ENCODE peak calls at places on chromosomes 3 and 15, in four cellular contexts. X is A549, G is H1, R is K562. P is an unnamed sample.

GRCh38 chr15:44215594-44215993 is 20.5 kb upstream of the FRMD5 start:
- DNase-seq in R (no peak), G (no peak), X (peak; percentile 24), P (peak; percentile 74)

GRCh38 chr3:67897686-67898336 is 243.4 kb upstream of the SUCLG2 start:
- DNase-seq in R (no peak), X (no peak), G (no peak), P (no peak)

GRCh38 chr3:195806211-195806915 is 5.4 kb downstream of the MUC4 start:
- DNase-seq in X (no peak), G (no peak), R (no peak), P (no peak)

GRCh38 chr3:184872200-184872599 is 60.2 kb downstream of the VPS8 start:
- DNase-seq in R (no peak), X (no peak), G (no peak), P (no peak)

GRCh38 chr15:101810451-101810850 is 1.6 kb upstream of the OR4F15 start:
- DNase-seq in G (no peak), X (no peak), R (no peak), P (no peak)

GRCh38 chr3:107172411-107172810 is 204.8 kb upstream of the CCDC54 start:
- DNase-seq in G (no peak), R (no peak), X (no peak), P (no peak)

GRCh38 chr3:94004301-94004910 is 24.0 kb downstream of the STX19 start:
- DNase-seq in G (no peak), X (peak; percentile 38), R (peak; percentile 27), P (peak; percentile 60)

GRCh38 chr3:71066356-71066755 is 517.2 kb downstream of the FOXP1 start:
- DNase-seq in G (no peak), R (no peak), X (no peak), P (no peak)

GRCh38 chr3:161409069-161409468 is 37.8 kb upstream of the SPTSSB start:
- DNase-seq in X (peak; percentile 14), R (no peak), G (no peak), P (peak; percentile 55)

GRCh38 chr3:36823806-36824205 is 59.5 kb upstream of the DCLK3 start:
- DNase-seq in G (no peak), R (no peak), X (no peak), P (no peak)

GRCh38 chr3:87225659-87226058 is 1.4 kb upstream of the CHMP2B start:
- DNase-seq in X (no peak), R (no peak), G (no peak), P (no peak)

GRCh38 chr3:162302983-162303624 is 806.5 kb downstream of the OTOL1 start:
- DNase-seq in X (no peak), R (no peak), G (no peak), P (no peak)

GRCh38 chr3:39096775-39097174 is 10.7 kb downstream of the GORASP1 start:
- DNase-seq in X (no peak), G (peak; percentile 16), R (no peak), P (peak; percentile 67)

GRCh38 chr3:178584722-178585121 is 48.5 kb downstream of the KCNMB2 start:
- DNase-seq in X (no peak), G (no peak), R (no peak), P (no peak)

GRCh38 chr3:146152841-146153240 is 8.1 kb downstream of the PLOD2 start:
- DNase-seq in R (no peak), G (no peak), X (no peak), P (peak; percentile 67)
- H3K4me1 ChIP-seq in R (no peaks in the 10 kb centered on the region), G (no peaks in the 10 kb centered on the region), X (peaks cover 96% of the 10 kb centered on the region), P (peaks cover 93% of the 10 kb centered on the region)

DNA sequence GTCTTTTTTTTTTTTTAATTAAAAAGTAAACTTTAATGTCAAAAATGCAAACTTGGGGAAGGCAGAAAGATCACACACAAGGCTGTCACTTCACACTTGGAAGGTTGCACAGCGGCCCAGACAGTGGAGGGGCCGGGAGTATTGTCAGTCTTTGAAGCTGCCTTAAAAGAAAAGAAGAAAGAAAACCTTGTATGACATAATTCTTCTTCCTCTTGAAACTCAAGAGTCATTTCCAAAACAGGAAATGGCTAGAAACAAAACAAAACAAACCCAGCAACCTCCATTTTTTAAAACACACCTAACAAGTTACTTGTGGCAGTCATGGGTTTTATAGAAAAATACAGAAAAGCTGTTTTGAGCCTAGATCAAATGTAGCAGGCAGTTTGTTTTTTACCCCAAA is 68.1 kb upstream of the MAGI1 start:
- DNase-seq in R (no peak), X (no peak), G (no peak), P (no peak)
- TF ChIP-seq PHF8 in R (no peak), X (no peak), G (no peak), P (no peak)

DNA sequence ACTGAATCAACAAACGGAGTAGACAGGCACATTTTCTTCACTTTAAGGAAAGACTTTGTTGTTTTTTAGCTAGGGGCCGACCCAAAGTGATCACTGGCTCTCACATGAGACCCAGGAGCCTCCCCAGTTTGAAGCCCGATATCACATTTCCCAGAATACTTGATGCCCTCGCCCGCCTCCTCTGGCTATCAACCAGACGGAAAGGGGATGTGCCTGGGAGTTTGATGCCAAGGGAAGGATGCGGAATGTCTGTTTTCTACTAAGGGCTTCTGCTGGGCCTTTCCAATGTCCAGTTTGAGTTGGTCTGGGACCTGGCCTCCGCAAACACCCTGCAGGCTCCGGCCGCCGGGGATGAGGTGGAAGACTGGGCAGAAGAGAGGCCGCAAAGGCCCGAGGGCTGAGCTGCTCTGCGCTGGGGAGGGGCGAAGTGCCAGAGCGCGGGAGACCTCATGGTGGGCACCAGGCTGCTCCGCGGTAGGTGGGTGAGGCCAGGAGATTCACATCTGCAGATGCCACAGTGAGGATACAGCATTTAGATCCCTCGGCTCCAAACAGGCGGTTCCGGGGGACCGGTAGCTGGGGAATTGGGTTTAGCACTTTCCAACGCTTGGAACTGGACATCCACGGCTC is 490 bp upstream of the ZNF774 start:
- DNase-seq in R (peak; percentile 21), X (no peak), G (peak; percentile 92), P (no peak)
- H3K27ac ChIP-seq in R (no peak overlapping the region), X (peak overlapping the region; percentile 54), G (no peak overlapping the region), P (no peak overlapping the region)

DNA sequence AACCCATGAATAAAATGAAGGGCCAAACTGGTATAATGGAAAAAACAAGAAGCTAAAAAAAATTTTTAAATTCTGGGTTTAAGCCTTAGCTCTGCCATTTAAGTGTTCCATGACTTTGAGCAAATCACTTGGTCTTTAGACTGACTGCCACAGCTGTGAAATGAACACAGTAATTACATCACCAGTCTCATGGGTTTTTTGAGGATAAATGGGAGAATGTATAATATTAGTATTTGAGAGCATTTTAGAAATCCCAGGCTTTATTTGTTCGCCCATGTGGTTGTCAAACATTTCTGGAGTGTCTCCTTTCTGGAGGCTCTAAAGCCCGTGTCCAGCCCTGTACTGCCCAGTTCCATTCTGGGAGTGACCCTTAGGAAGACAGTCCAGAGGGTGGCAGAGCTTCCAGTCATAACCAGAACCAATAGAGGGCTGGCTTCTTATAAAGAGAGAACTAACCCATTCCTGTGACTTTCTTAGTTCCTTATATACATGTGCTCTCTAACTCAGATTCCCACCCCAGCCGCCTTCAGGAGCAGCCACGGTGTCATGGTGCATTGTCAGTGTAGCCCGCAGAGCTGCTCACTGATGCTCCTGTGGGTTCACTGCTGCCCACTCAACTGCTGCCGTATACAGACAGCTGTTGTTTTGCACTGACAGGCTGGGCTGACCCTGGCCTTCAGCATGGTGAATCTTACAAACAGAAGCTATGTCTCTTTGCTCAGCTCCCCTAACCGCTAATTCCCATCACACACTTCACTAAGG is 44.7 kb downstream of the BOC start:
- DNase-seq in G (no peak), R (no peak), X (no peak), P (no peak)
- H3K4me1 ChIP-seq in G (no peaks in the 10 kb centered on the region), R (no peaks in the 10 kb centered on the region), X (no peaks in the 10 kb centered on the region), P (no peaks in the 10 kb centered on the region)

GRCh38 chr3:99342374-99342773 is 296.0 kb upstream of the COL8A1 start:
- DNase-seq in X (no peak), R (no peak), G (no peak), P (no peak)
- TF ChIP-seq PHF8 in X (no peak), R (no peak), G (no peak), P (no peak)

GRCh38 chr3:189529468-189529867 is 101.7 kb upstream of the TP63 start:
- DNase-seq in G (no peak), X (no peak), R (no peak), P (no peak)

GRCh38 chr3:189529889-189530288 is 101.3 kb upstream of the TP63 start:
- DNase-seq in R (no peak), X (no peak), G (no peak), P (no peak)

GRCh38 chr3:189534546-189534945 is 96.6 kb upstream of the TP63 start:
- DNase-seq in R (no peak), X (no peak), G (no peak), P (no peak)

GRCh38 chr3:189530822-189531221 is 100.4 kb upstream of the TP63 start:
- DNase-seq in X (no peak), G (no peak), R (no peak), P (no peak)

GRCh38 chr3:189531271-189531670 is 99.9 kb upstream of the TP63 start:
- DNase-seq in G (no peak), X (no peak), R (no peak), P (no peak)
- H3K27ac ChIP-seq in G (no peak overlapping the region), X (no peak overlapping the region), R (no peak overlapping the region), P (no peak overlapping the region)

GRCh38 chr3:72143322-72143721 is 358.4 kb upstream of the PROK2 start:
- DNase-seq in R (peak; percentile 59), X (no peak), G (no peak), P (peak; percentile 54)
- H3K4me1 ChIP-seq in R (peaks cover 5% of the 10 kb centered on the region), X (no peaks in the 10 kb centered on the region), G (no peaks in the 10 kb centered on the region), P (peaks cover 49% of the 10 kb centered on the region)

P was measured in HepG2.